ENCODE peak calls at places on chromosomes 3 and 15, in four cellular contexts. R is HepG2, M is GM12878, K is K562. U is an unnamed sample.
A peak's percentile ranks its signal among the peaks of the same experiment; 100 is the strongest.

GRCh38 chr3:11288786-11289637 is 16.8 kb downstream of the ATG7 start:
- DNase-seq in R (peak; percentile 23), M (peak; percentile 71), K (peak; percentile 43), U (no peak)

GRCh38 chr3:124985358-124985757 is 50.8 kb upstream of the MUC13 start:
- DNase-seq in R (no peak), M (no peak), K (no peak), U (no peak)

GRCh38 chr3:141279074-141279945 is 47.7 kb downstream of the PXYLP1 start:
- DNase-seq in R (peak; percentile 23), M (no peak), K (no peak), U (no peak)

GRCh38 chr15:90685688-90686434 is 31.3 kb upstream of the BLM start:
- DNase-seq in R (no peak), M (no peak), K (no peak), U (no peak)

GRCh38 chr15:47399100-47399499 is 318.2 kb upstream of the SEMA6D start:
- DNase-seq in R (no peak), M (no peak), K (no peak), U (no peak)

GRCh38 chr3:72232777-72233176 is 447.8 kb upstream of the PROK2 start:
- DNase-seq in R (no peak), M (no peak), K (no peak), U (peak; percentile 29)

GRCh38 chr15:25094066-25094465 is 139.3 kb downstream of the SNRPN start:
- DNase-seq in R (no peak), M (no peak), K (no peak), U (no peak)

GRCh38 chr15:90665288-90666134 is 51.6 kb upstream of the BLM start:
- DNase-seq in R (peak; percentile 21), M (peak; percentile 74), K (peak; percentile 80), U (peak; percentile 57)

GRCh38 chr3:106573605-106574004 is 704.8 kb upstream of the CBLB start:
- DNase-seq in R (no peak), M (no peak), K (no peak), U (no peak)

GRCh38 chr3:114846252-114846651 is 300.8 kb downstream of the ZBTB20 start:
- DNase-seq in R (no peak), M (no peak), K (no peak), U (no peak)

GRCh38 chr3:156404217-156404616 is 150.7 kb downstream of the SSR3 start:
- DNase-seq in R (no peak), M (no peak), K (no peak), U (no peak)

GRCh38 chr3:190320594-190321362 is 1.5 kb downstream of the CLDN1 start:
- DNase-seq in R (no peak), M (no peak), K (no peak), U (no peak)

GRCh38 chr3:195148553-195148952 is 122.4 kb downstream of the XXYLT1 start:
- DNase-seq in R (no peak), M (no peak), K (no peak), U (no peak)

GRCh38 chr15:29674661-29675533 is 147.4 kb downstream of the TJP1 start:
- DNase-seq in R (peak; percentile 46), M (no peak), K (peak; percentile 86), U (peak; percentile 93)

GRCh38 chr3:38588276-38588971 is 61.1 kb downstream of the SCN5A start:
- DNase-seq in R (no peak), M (no peak), K (no peak), U (no peak)

GRCh38 chr15:56844892-56845291 is 73.6 kb upstream of the TCF12 start:
- DNase-seq in R (no peak), M (no peak), K (no peak), U (no peak)

DNA sequence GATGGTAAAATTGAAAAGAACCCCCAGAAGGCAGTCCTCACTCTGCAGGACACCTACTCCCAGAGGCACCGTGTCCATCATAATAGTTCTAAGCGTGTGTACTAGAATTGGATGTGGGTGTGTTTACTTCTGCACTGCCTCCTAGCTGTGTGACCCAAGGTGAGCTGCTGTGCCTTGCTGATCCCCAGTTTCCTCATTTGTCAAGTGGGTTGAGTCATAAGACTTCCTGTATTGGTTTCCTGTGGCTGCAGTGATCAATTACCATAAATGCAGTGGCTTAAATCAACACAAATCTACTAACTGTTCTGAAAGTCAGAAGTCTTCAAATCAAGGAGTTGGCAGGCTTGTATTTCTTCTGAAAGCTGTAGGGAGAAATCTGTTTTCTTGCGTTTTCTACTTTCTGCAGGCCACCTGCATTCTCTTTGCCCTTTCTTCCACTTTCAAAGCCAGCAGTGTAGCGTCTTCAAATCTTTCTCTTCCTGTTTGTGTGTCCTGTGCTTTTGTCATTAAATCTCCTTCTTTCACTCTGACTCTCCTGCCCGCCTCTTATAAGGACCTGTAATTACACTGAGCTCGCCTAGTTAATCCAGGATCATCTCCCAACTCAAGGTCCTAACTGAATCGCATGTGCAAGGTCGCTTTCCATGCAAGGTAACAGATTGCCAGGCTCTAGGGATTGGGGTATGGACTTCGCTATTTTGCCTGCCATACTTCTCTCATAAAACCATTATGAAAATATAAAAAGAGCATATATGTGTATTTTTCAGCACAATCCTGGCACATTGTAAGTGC is 59.0 kb downstream of the RORA start:
- DNase-seq in R (no peak), M (peak; percentile 15), K (no peak), U (no peak)
- TF ChIP-seq TCF7 in R (no peak), M (no peak), K (no peak), U (no peak)

DNA sequence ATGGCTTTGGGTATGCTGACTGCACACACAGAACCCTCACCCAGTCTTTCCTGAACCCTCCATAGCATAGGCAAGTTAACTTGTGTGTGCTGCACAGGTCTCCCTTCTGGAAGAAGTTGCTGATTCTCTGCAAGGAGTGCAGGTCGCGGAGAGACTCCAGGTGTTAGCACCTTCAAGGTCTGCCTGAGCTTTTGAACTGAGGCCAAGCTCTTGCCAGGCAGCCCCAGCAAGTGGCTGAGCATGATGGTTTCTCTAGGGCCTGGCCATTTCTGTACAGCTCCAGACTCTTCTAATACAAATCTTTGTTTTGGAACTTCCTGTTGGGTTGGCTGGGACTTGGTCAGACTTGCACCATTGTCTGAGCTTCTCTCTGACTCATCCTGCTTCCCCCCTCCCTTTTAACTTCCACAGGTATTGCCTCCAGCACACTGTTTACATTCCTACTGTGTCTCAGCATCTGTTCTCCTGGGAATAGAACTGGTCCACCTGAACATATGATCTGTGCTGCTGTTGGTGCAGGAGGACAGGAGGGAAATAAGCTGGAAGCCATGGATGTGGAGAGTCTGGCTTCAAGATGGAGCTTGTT is 53.3 kb downstream of the KY start:
- DNase-seq in R (peak; percentile 11), M (no peak), K (no peak), U (no peak)
- TF ChIP-seq CBFB in R (no peak), M (no peak), K (no peak), U (no peak)

GRCh38 chr3:28841436-28841835 is 439.4 kb upstream of the RBMS3 start:
- DNase-seq in R (no peak), M (no peak), K (no peak), U (no peak)

GRCh38 chr3:28836199-28836598 is 444.7 kb upstream of the RBMS3 start:
- DNase-seq in R (no peak), M (no peak), K (no peak), U (no peak)

GRCh38 chr3:28840976-28841376 is 439.9 kb upstream of the RBMS3 start:
- DNase-seq in R (no peak), M (peak; percentile 40), K (no peak), U (no peak)

GRCh38 chr3:28835249-28835648 is 445.6 kb upstream of the RBMS3 start:
- DNase-seq in R (no peak), M (no peak), K (no peak), U (no peak)

DNA sequence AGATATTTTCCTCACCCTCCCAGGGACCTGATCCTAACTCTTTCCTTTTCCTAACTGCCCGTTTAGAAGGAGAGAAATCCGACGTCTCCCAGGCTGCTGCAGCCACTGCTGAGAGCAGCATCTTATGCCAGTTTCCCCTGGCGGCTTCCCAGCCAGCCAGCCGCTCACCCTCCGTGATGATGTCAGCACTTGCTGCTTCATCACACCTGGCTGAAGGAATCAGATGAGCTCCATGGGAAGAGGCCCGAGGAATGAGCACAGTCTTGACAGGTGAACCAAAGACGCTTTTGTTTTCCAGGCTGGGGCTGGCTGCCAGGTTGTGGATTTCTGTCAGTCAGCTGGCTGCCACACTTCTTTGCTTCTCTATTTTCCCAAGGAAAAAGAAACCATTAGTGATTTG is 445.1 kb upstream of the RBMS3 start:
- DNase-seq in R (no peak), M (no peak), K (no peak), U (peak; percentile 28)
- TF ChIP-seq TCF7 in R (no peak), M (no peak), K (no peak), U (no peak)

GRCh38 chr3:79490165-79491028 is 277.4 kb downstream of the ROBO1 start:
- DNase-seq in R (no peak), M (no peak), K (no peak), U (peak; percentile 14)
- TF ChIP-seq CBFB in R (no peak), M (no peak), K (no peak), U (no peak)

GRCh38 chr3:146227486-146227885 is 23.4 kb downstream of the PLSCR4 start:
- DNase-seq in R (no peak), M (no peak), K (no peak), U (no peak)
- TF ChIP-seq TCF7 in R (no peak), M (no peak), K (no peak), U (no peak)

GRCh38 chr3:113234028-113234427 is 22.7 kb downstream of the BOC start:
- DNase-seq in R (no peak), M (no peak), K (no peak), U (no peak)

GRCh38 chr3:113232367-113232766 is 21.0 kb downstream of the BOC start:
- DNase-seq in R (no peak), M (no peak), K (no peak), U (no peak)

GRCh38 chr3:113231391-113231790 is 20.0 kb downstream of the BOC start:
- DNase-seq in R (no peak), M (no peak), K (no peak), U (no peak)

GRCh38 chr3:113233497-113233896 is 22.1 kb downstream of the BOC start:
- DNase-seq in R (no peak), M (no peak), K (no peak), U (no peak)

DNA sequence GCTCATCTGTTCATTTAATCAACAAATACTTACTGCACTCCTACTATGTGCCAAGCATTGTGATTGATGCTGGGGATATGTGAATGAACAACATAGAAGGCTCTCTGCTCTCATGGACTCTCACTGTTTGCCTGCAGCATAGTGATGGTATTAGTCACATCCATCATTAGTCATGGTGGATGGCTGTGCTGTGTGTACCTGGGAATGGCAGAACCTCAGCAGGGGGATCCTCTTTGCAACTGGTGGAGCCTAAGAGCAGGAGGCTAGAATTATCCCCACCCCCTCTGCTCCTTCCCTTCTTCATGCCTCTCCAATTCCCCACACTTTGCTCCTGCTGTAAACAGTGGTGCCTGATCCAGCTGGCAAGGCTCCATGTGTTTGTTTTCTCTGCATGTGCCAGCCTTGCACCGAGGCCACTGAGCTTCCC is 20.5 kb downstream of the BOC start:
- DNase-seq in R (peak; percentile 58), M (no peak), K (no peak), U (no peak)
- TF ChIP-seq CBFB in R (no peak), M (no peak), K (no peak), U (no peak)

GRCh38 chr3:13878711-13879101 is 1.2 kb downstream of the WNT7A start:
- DNase-seq in R (no peak), M (no peak), K (no peak), U (peak; percentile 60)

GRCh38 chr3:13879946-13880810 is at the start of gene WNT7A:
- DNase-seq in R (no peak), M (no peak), K (peak; percentile 77), U (peak; percentile 68)

GRCh38 chr3:13876451-13876850 is 3.4 kb downstream of the WNT7A start:
- DNase-seq in R (no peak), M (no peak), K (peak; percentile 38), U (no peak)

GRCh38 chr3:13879102-13879945 is 547 bp downstream of the WNT7A start:
- DNase-seq in R (no peak), M (no peak), K (no peak), U (peak; percentile 44)

GRCh38 chr3:13877911-13878710 is 1.8 kb downstream of the WNT7A start:
- DNase-seq in R (no peak), M (no peak), K (peak; percentile 35), U (peak; percentile 29)
- TF ChIP-seq TCF7 in R (no peak), M (no peak), K (no peak), U (no peak)